ENCODE peak calls at places on chromosomes 6 and 20, in five cellular contexts. One of them, this sample, is unnamed.

GRCh38 chr6:74871757-74872156 is 334.1 kb downstream of the COL12A1 start:
- DNase-seq in HEK293T: no peak
- DNase-seq in HepG2: no peak
- DNase-seq in H1: no peak
- DNase-seq in GM12878: no peak
- DNase-seq in this sample: no peak

GRCh38 chr6:168407842-168408241 is 33.1 kb upstream of the SMOC2 start:
- DNase-seq in HEK293T: no peak
- DNase-seq in HepG2: no peak
- DNase-seq in H1: no peak
- DNase-seq in GM12878: no peak
- DNase-seq in this sample: no peak

GRCh38 chr6:7249946-7250643 is 62.9 kb downstream of the SSR1 start:
- DNase-seq in HEK293T: no peak
- DNase-seq in HepG2: no peak
- DNase-seq in H1: no peak
- DNase-seq in GM12878: no peak
- DNase-seq in this sample: no peak

GRCh38 chr20:6999381-6999780 is 231.9 kb downstream of the BMP2 start:
- DNase-seq in HEK293T: no peak
- DNase-seq in HepG2: no peak
- DNase-seq in H1: no peak
- DNase-seq in GM12878: no peak
- DNase-seq in this sample: no peak

GRCh38 chr6:11710968-11711643 is 67.5 kb downstream of the ADTRP start:
- DNase-seq in HEK293T: no peak
- DNase-seq in HepG2: no peak
- DNase-seq in H1: no peak
- DNase-seq in GM12878: no peak
- DNase-seq in this sample: no peak

GRCh38 chr6:33571637-33572316 is 8.3 kb downstream of the BAK1 start:
- DNase-seq in HEK293T: no peak
- DNase-seq in HepG2: no peak
- DNase-seq in H1: no peak
- DNase-seq in GM12878: no peak
- DNase-seq in this sample: no peak

GRCh38 chr6:166492092-166492491 is 94.4 kb downstream of the RAMACL start:
- DNase-seq in HEK293T: no peak
- DNase-seq in HepG2: no peak
- DNase-seq in H1: no peak
- DNase-seq in GM12878: no peak
- DNase-seq in this sample: no peak

GRCh38 chr6:7902221-7902620 is 8.4 kb downstream of the TXNDC5 start:
- DNase-seq in HEK293T: no peak
- DNase-seq in HepG2: no peak
- DNase-seq in H1: no peak
- DNase-seq in GM12878: no peak
- DNase-seq in this sample: no peak

GRCh38 chr20:58571341-58571941 is 56.2 kb upstream of the APCDD1L start:
- DNase-seq in HEK293T: no peak
- DNase-seq in HepG2: no peak
- DNase-seq in H1: no peak
- DNase-seq in GM12878: no peak
- DNase-seq in this sample: no peak

GRCh38 chr6:136317023-136317649 is 27.5 kb upstream of the BCLAF1 start:
- DNase-seq in HEK293T: peak; percentile 79
- DNase-seq in HepG2: peak; percentile 62
- DNase-seq in H1: peak; percentile 25
- DNase-seq in GM12878: peak; percentile 4
- DNase-seq in this sample: peak; percentile 18

GRCh38 chr20:50464026-50464724 is 46.0 kb upstream of the PTPN1 start:
- DNase-seq in HEK293T: peak; percentile 58
- DNase-seq in HepG2: peak; percentile 66
- DNase-seq in H1: no peak
- DNase-seq in GM12878: no peak
- DNase-seq in this sample: peak; percentile 39

GRCh38 chr6:158324136-158324535 is 11.9 kb downstream of the TULP4 start:
- DNase-seq in HEK293T: no peak
- DNase-seq in HepG2: no peak
- DNase-seq in H1: no peak
- DNase-seq in GM12878: no peak
- DNase-seq in this sample: no peak

GRCh38 chr20:35055445-35056276 is 36.9 kb downstream of the TRPC4AP start:
- DNase-seq in HEK293T: no peak
- DNase-seq in HepG2: no peak
- DNase-seq in H1: no peak
- DNase-seq in GM12878: no peak
- DNase-seq in this sample: no peak

GRCh38 chr20:64242003-64242796 is 13.3 kb upstream of the PCMTD2 start:
- DNase-seq in HEK293T: no peak
- DNase-seq in HepG2: no peak
- DNase-seq in H1: no peak
- DNase-seq in GM12878: no peak
- DNase-seq in this sample: no peak

GRCh38 chr6:11354019-11354418 is 121.6 kb upstream of the NEDD9 start:
- DNase-seq in HEK293T: no peak
- DNase-seq in HepG2: no peak
- DNase-seq in H1: no peak
- DNase-seq in GM12878: no peak
- DNase-seq in this sample: no peak

GRCh38 chr6:35388772-35389352 is 46.5 kb downstream of the PPARD start:
- DNase-seq in HEK293T: no peak
- DNase-seq in HepG2: no peak
- DNase-seq in H1: no peak
- DNase-seq in GM12878: no peak
- DNase-seq in this sample: no peak

GRCh38 chr6:142518126-142518525 is 216.3 kb downstream of the ADGRG6 start:
- DNase-seq in HEK293T: no peak
- DNase-seq in HepG2: no peak
- DNase-seq in H1: no peak
- DNase-seq in GM12878: no peak
- DNase-seq in this sample: no peak

DNA sequence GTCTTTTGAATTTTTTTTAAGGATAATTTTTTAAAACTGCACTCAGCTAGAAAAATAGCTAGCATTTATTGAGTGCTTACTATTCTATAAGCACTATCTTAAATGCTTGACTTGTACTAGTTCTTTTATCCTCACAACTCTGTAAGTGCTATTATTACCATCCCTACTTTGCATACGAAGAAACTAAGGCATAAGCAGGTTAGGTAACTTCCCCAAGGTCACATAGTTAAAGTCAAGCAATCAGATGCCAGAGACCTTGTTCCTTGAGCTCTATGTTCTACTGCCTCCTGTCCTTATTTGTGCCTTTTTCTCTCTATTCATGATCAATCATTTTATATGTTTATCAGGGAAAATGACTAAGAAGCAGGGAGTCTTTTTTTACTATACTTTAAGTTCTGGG is 65.0 kb downstream of the GCLC start:
- DNase-seq in HEK293T: no peak
- DNase-seq in HepG2: no peak
- DNase-seq in H1: no peak
- DNase-seq in GM12878: no peak
- DNase-seq in this sample: no peak
- TF ChIP-seq SUZ12 in HEK293T: no peak
- TF ChIP-seq SUZ12 in HepG2: no peak
- TF ChIP-seq SUZ12 in H1: no peak
- TF ChIP-seq SUZ12 in GM12878: no peak
- TF ChIP-seq SUZ12 in this sample: no peak

GRCh38 chr20:59949911-59950310 is 8.3 kb upstream of the CDH26 start:
- DNase-seq in HEK293T: no peak
- DNase-seq in HepG2: no peak
- DNase-seq in H1: no peak
- DNase-seq in GM12878: no peak
- DNase-seq in this sample: no peak

GRCh38 chr20:59958626-59959025 is 403 bp downstream of the CDH26 start:
- DNase-seq in HEK293T: no peak
- DNase-seq in HepG2: no peak
- DNase-seq in H1: no peak
- DNase-seq in GM12878: no peak
- DNase-seq in this sample: no peak

GRCh38 chr20:59958123-59958522 is at the start of gene CDH26:
- DNase-seq in HEK293T: no peak
- DNase-seq in HepG2: no peak
- DNase-seq in H1: no peak
- DNase-seq in GM12878: no peak
- DNase-seq in this sample: no peak

GRCh38 chr20:59955131-59955796 is 3.0 kb upstream of the CDH26 start:
- DNase-seq in HEK293T: peak; percentile 37
- DNase-seq in HepG2: peak; percentile 53
- DNase-seq in H1: no peak
- DNase-seq in GM12878: no peak
- DNase-seq in this sample: no peak

GRCh38 chr20:59954718-59955117 is 3.5 kb upstream of the CDH26 start:
- DNase-seq in HEK293T: no peak
- DNase-seq in HepG2: no peak
- DNase-seq in H1: no peak
- DNase-seq in GM12878: no peak
- DNase-seq in this sample: no peak
- TF ChIP-seq SUZ12 in HEK293T: no peak
- TF ChIP-seq SUZ12 in HepG2: no peak
- TF ChIP-seq SUZ12 in H1: no peak
- TF ChIP-seq SUZ12 in GM12878: no peak
- TF ChIP-seq SUZ12 in this sample: no peak

DNA sequence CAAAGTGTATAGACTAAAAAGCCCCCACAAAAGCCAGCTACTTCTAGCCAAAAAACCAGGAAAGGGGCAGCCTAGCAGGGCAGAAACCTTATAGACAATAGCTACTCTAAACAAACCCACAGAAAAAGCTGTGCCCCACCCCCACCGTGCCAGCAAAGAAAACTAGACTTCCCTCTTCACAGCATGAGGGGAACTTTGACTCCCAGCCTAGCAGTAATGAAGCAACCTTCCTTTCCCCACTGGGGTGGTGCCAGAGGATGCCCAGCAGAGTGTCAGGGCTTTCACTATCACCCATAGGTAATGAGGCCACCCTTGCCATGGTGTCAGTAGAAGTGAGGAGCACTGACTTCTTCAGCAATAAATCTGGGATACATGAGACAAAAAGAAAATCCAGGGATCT is 99.0 kb upstream of the LGSN start:
- DNase-seq in HEK293T: no peak
- DNase-seq in HepG2: peak; percentile 74
- DNase-seq in H1: no peak
- DNase-seq in GM12878: no peak
- DNase-seq in this sample: no peak
- TF ChIP-seq SUZ12 in HEK293T: no peak
- TF ChIP-seq SUZ12 in HepG2: no peak
- TF ChIP-seq SUZ12 in H1: no peak
- TF ChIP-seq SUZ12 in GM12878: no peak
- TF ChIP-seq SUZ12 in this sample: no peak

GRCh38 chr20:61057313-61058171 is 194.5 kb upstream of the CDH4 start:
- DNase-seq in HEK293T: no peak
- DNase-seq in HepG2: no peak
- DNase-seq in H1: no peak
- DNase-seq in GM12878: no peak
- DNase-seq in this sample: no peak
- TF ChIP-seq SUZ12 in HEK293T: no peak
- TF ChIP-seq SUZ12 in HepG2: no peak
- TF ChIP-seq SUZ12 in H1: no peak
- TF ChIP-seq SUZ12 in GM12878: no peak
- TF ChIP-seq SUZ12 in this sample: no peak

GRCh38 chr20:53657732-53658131 is 64.1 kb upstream of the ZNF217 start:
- DNase-seq in HEK293T: no peak
- DNase-seq in HepG2: no peak
- DNase-seq in H1: no peak
- DNase-seq in GM12878: no peak
- DNase-seq in this sample: peak; percentile 22
- TF ChIP-seq SUZ12 in HEK293T: no peak
- TF ChIP-seq SUZ12 in HepG2: no peak
- TF ChIP-seq SUZ12 in H1: no peak
- TF ChIP-seq SUZ12 in GM12878: no peak
- TF ChIP-seq SUZ12 in this sample: no peak

GRCh38 chr6:51843470-51844390 is 243.7 kb downstream of the PKHD1 start:
- DNase-seq in HEK293T: no peak
- DNase-seq in HepG2: no peak
- DNase-seq in H1: no peak
- DNase-seq in GM12878: no peak
- DNase-seq in this sample: no peak
- TF ChIP-seq SUZ12 in HEK293T: no peak
- TF ChIP-seq SUZ12 in HepG2: no peak
- TF ChIP-seq SUZ12 in H1: no peak
- TF ChIP-seq SUZ12 in GM12878: no peak
- TF ChIP-seq SUZ12 in this sample: no peak

GRCh38 chr6:145112711-145113148 is 622.6 kb downstream of the EPM2A start:
- DNase-seq in HEK293T: no peak
- DNase-seq in HepG2: no peak
- DNase-seq in H1: no peak
- DNase-seq in GM12878: no peak
- DNase-seq in this sample: no peak

GRCh38 chr6:145115638-145116037 is 619.7 kb downstream of the EPM2A start:
- DNase-seq in HEK293T: no peak
- DNase-seq in HepG2: no peak
- DNase-seq in H1: no peak
- DNase-seq in GM12878: no peak
- DNase-seq in this sample: no peak

DNA sequence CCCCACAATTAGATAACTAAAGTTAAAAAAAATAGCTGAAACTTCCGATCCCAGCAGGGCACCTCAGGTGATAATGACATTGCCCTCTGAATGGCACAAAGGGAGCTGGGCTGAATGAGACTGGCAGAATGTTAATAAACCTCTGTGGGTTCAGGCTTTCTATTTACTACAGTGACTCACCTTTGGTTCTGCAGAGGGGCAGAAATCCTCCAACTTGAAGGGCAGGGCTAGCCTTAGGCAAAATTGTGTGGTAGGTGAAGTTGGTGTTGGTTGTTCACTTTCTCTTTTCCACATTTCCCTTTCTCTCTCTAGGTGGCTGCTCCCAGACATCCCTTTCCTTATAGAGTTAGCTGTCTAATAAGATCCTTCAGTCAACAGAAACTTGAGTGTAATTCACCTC is 625.2 kb downstream of the EPM2A start:
- DNase-seq in HEK293T: no peak
- DNase-seq in HepG2: no peak
- DNase-seq in H1: no peak
- DNase-seq in GM12878: no peak
- DNase-seq in this sample: no peak
- TF ChIP-seq SUZ12 in HEK293T: no peak
- TF ChIP-seq SUZ12 in HepG2: no peak
- TF ChIP-seq SUZ12 in H1: no peak
- TF ChIP-seq SUZ12 in GM12878: no peak
- TF ChIP-seq SUZ12 in this sample: no peak

This sample was measured in NT2/D1.